ENCODE peak calls at places on chromosomes 2 and 18, in eight cellular contexts. W, I, H, R, S, T, G and K are unnamed samples.

GRCh38 chr2:174473796-174474195 is 13.0 kb downstream of the GPR155 start:
- DNase-seq in R (no peak), I (no peak), S (no peak), G (no peak), H (no peak), W (no peak), T (no peak), K (no peak)

GRCh38 chr2:23536326-23536725 is 151.3 kb downstream of the KLHL29 start:
- DNase-seq in S (no peak), W (no peak), H (no peak), R (no peak), T (peak; percentile 74), I (no peak), G (no peak), K (no peak)

GRCh38 chr2:88809216-88809615 is 117.7 kb downstream of the RPIA start:
- DNase-seq in G (no peak), I (no peak), R (no peak), H (no peak), T (no peak), W (no peak), S (no peak), K (no peak)

GRCh38 chr2:217071416-217071815 is 211.6 kb upstream of the TNP1 start:
- DNase-seq in I (no peak), W (no peak), T (no peak), R (no peak), S (no peak), H (no peak), G (no peak), K (no peak)

GRCh38 chr2:219736196-219736595 is 108.8 kb downstream of the SLC4A3 start:
- DNase-seq in H (no peak), S (peak; percentile 65), T (peak; percentile 65), R (peak; percentile 63), I (peak; percentile 52), G (peak; percentile 47), W (peak; percentile 48), K (no peak)

GRCh38 chr2:70094978-70095832 is 7.9 kb downstream of the PCBP1 start:
- DNase-seq in G (no peak), H (no peak), R (peak; percentile 98), I (no peak), T (no peak), W (peak; percentile 49), S (peak; percentile 75), K (no peak)

GRCh38 chr2:29834624-29835023 is 86.8 kb downstream of the ALK start:
- DNase-seq in G (no peak), S (peak; percentile 27), R (no peak), T (no peak), W (no peak), H (no peak), I (no peak), K (no peak)

GRCh38 chr2:28956890-28957289 is 24.2 kb upstream of the TOGARAM2 start:
- DNase-seq in S (no peak), G (no peak), R (peak; percentile 35), W (no peak), I (peak; percentile 24), T (no peak), H (no peak), K (no peak)

GRCh38 chr2:9069496-9069991 is 66.1 kb upstream of the MBOAT2 start:
- DNase-seq in W (no peak), H (no peak), I (no peak), G (no peak), S (no peak), R (no peak), T (no peak), K (no peak)

GRCh38 chr2:201357216-201357615 is at the start of gene FLACC1:
- DNase-seq in W (peak; percentile 56), T (no peak), R (peak; percentile 99), H (no peak), G (no peak), S (peak; percentile 79), I (no peak), K (no peak)

GRCh38 chr2:69997296-69998184 is 36.1 kb upstream of the ASPRV1 start:
- DNase-seq in I (no peak), G (peak; percentile 45), W (peak; percentile 69), R (no peak), S (peak; percentile 51), H (no peak), T (no peak), K (no peak)

GRCh38 chr2:36355157-36355889 is at the start of gene CRIM1:
- DNase-seq in W (peak; percentile 79), I (peak; percentile 77), G (peak; percentile 84), S (peak; percentile 92), T (peak; percentile 38), R (peak; percentile 47), H (peak; percentile 57), K (no peak)

GRCh38 chr2:207279520-207279919 is 113.8 kb upstream of the KLF7 start:
- DNase-seq in R (no peak), H (no peak), W (no peak), S (no peak), G (no peak), T (no peak), I (no peak), K (peak; percentile 49)

GRCh38 chr2:241965931-241966412 is 96.4 kb downstream of the RTP5 start:
- DNase-seq in W (peak; percentile 53), H (peak; percentile 66), I (no peak), G (peak; percentile 78), S (peak; percentile 88), R (peak; percentile 93), T (no peak), K (peak; percentile 79)

GRCh38 chr2:40497251-40497859 is 45.5 kb upstream of the SLC8A1 start:
- DNase-seq in H (no peak), I (no peak), T (no peak), W (no peak), G (no peak), R (no peak), S (no peak), K (no peak)

GRCh38 chr2:233267516-233268245 is 16.2 kb downstream of the ATG16L1 start:
- DNase-seq in S (no peak), H (peak; percentile 31), G (no peak), I (no peak), W (peak; percentile 76), R (no peak), T (no peak), K (peak; percentile 82)

GRCh38 chr18:45467307-45467706 is 148.0 kb upstream of the SLC14A2 start:
- DNase-seq in H (no peak), W (no peak), R (no peak), I (no peak), T (no peak), S (no peak), G (no peak), K (no peak)

GRCh38 chr18:8140841-8141501 is 468.3 kb upstream of the RAB12 start:
- DNase-seq in W (no peak), R (no peak), H (no peak), I (no peak), T (no peak), G (peak; percentile 64), S (peak; percentile 39), K (no peak)

GRCh38 chr2:224242543-224242942 is 159.4 kb downstream of the FAM124B start:
- DNase-seq in S (no peak), I (no peak), H (no peak), T (no peak), R (no peak), G (no peak), W (no peak), K (no peak)

GRCh38 chr2:199197448-199197847 is 260.3 kb downstream of the SATB2 start:
- DNase-seq in I (no peak), T (no peak), G (no peak), S (no peak), H (no peak), W (no peak), R (no peak), K (no peak)

GRCh38 chr2:96090527-96090926 is 25.8 kb downstream of the ADRA2B start:
- DNase-seq in H (no peak), T (peak; percentile 12), I (no peak), G (no peak), W (no peak), R (no peak), S (no peak), K (no peak)

GRCh38 chr2:209619782-209620181 is 151.8 kb upstream of the UNC80 start:
- DNase-seq in H (no peak), G (no peak), I (no peak), W (no peak), R (no peak), T (no peak), S (no peak), K (no peak)

GRCh38 chr2:10572693-10573092 is 117.1 kb downstream of the NOL10 start:
- DNase-seq in W (no peak), T (no peak), H (no peak), S (no peak), I (no peak), R (no peak), G (no peak), K (no peak)

GRCh38 chr2:45822272-45822630 is 170.8 kb downstream of the PRKCE start:
- DNase-seq in S (no peak), W (no peak), T (no peak), R (no peak), I (no peak), H (no peak), G (no peak), K (no peak)

GRCh38 chr2:150076281-150076680 is 411.2 kb downstream of the RND3 start:
- DNase-seq in I (no peak), S (no peak), H (no peak), R (peak; percentile 38), W (no peak), G (no peak), T (no peak), K (no peak)

GRCh38 chr2:232292395-232293154 is 86.0 kb upstream of the ALPP start:
- DNase-seq in W (peak; percentile 63), R (peak; percentile 56), S (peak; percentile 70), I (no peak), G (peak; percentile 24), T (no peak), H (peak; percentile 47), K (peak; percentile 74)

GRCh38 chr2:59034791-59035190 is 793.7 kb upstream of the FANCL start:
- DNase-seq in G (no peak), W (no peak), T (no peak), I (no peak), H (no peak), S (no peak), R (no peak), K (no peak)

GRCh38 chr2:72141032-72141645 is 6.5 kb downstream of the CYP26B1 start:
- DNase-seq in H (no peak), G (no peak), W (no peak), T (no peak), R (no peak), S (no peak), I (no peak), K (no peak)

GRCh38 chr2:179275280-179276013 is 10.8 kb upstream of the SESTD1 start:
- DNase-seq in T (no peak), S (no peak), G (no peak), I (no peak), R (no peak), W (peak; percentile 53), H (no peak), K (no peak)

GRCh38 chr2:101823849-101824248 is 126.3 kb downstream of the MAP4K4 start:
- DNase-seq in I (no peak), W (no peak), G (no peak), R (no peak), H (no peak), S (no peak), T (no peak), K (no peak)

GRCh38 chr18:39414009-39414700 is 1848.6 kb upstream of the CELF4 start:
- DNase-seq in H (no peak), G (no peak), S (no peak), T (no peak), W (peak; percentile 48), I (no peak), R (no peak), K (no peak)

GRCh38 chr2:223815186-223815883 is 22.0 kb downstream of the AP1S3 start:
- DNase-seq in R (peak; percentile 40), H (no peak), T (peak; percentile 73), I (no peak), G (peak; percentile 49), S (peak; percentile 73), W (peak; percentile 53), K (no peak)

GRCh38 chr2:160373263-160374019 is 120.2 kb downstream of the RBMS1 start:
- DNase-seq in I (no peak), T (no peak), R (no peak), S (no peak), W (no peak), G (no peak), H (no peak), K (no peak)

GRCh38 chr2:169452080-169452479 is 27.2 kb upstream of the BBS5 start:
- DNase-seq in H (no peak), W (peak; percentile 31), T (peak; percentile 48), R (peak; percentile 26), G (peak; percentile 6), S (peak; percentile 20), I (no peak), K (no peak)